ENCODE peak calls at places on chromosomes 6 and 20, in seven cellular contexts. M is heart left ventricle; Z is NCI-H345; R is lung microvascular endothelial cell; D is kidney tubule cell; Y is activated CD4-positive, CD25-positive, alpha-beta regulatory T cell treated with anti-CD3 and anti-CD28 coated beads, Interleukin-2, amount 50 U/mL, for 72 hours; E is left ventricle myocardium inferior. O is an unnamed sample.

GRCh38 chr6:158999154-158999668 is 791 bp downstream of the RSPH3 start:
- DNase-seq in M (no peak), Z (no peak), R (no peak), D (no peak), Y (no peak), E (no peak), O (no peak)

GRCh38 chr6:167825759-167826229 is 917 bp upstream of the AFDN start:
- DNase-seq in M (no peak), Z (no peak), R (peak), D (peak), Y (peak), E (peak), O (no peak)

GRCh38 chr6:87431263-87431662 is 23.5 kb downstream of the CFAP206 start:
- DNase-seq in M (no peak), Z (no peak), R (no peak), D (no peak), Y (no peak), E (no peak), O (no peak)

GRCh38 chr6:11270030-11271027 is 37.9 kb upstream of the NEDD9 start:
- DNase-seq in M (no peak), Z (peak), R (no peak), D (no peak), Y (no peak), E (no peak), O (no peak)

GRCh38 chr20:37299718-37300529 is 10.5 kb downstream of the MANBAL start:
- DNase-seq in M (no peak), Z (no peak), R (no peak), D (no peak), Y (no peak), E (no peak), O (no peak)

GRCh38 chr20:59647271-59647670 is 42.9 kb downstream of the PHACTR3 start:
- DNase-seq in M (no peak), Z (no peak), R (no peak), D (no peak), Y (no peak), E (no peak), O (no peak)

GRCh38 chr6:33620584-33621395 is at the start of gene ITPR3:
- DNase-seq in M (peak), Z (peak), R (peak), D (peak), Y (peak), E (peak), O (peak)

GRCh38 chr20:19785173-19785799 is 27.2 kb downstream of the RIN2 start:
- DNase-seq in M (no peak), Z (no peak), R (peak), D (no peak), Y (no peak), E (no peak), O (no peak)

GRCh38 chr6:33297956-33298772 is 578 bp downstream of the RGL2 start:
- DNase-seq in M (peak), Z (peak), R (peak), D (peak), Y (peak), E (no peak), O (peak)

GRCh38 chr20:23638309-23638708 is 554 bp upstream of the CST3 start:
- DNase-seq in M (no peak), Z (no peak), R (no peak), D (no peak), Y (no peak), E (no peak), O (no peak)

GRCh38 chr6:82331031-82331773 is 32.4 kb upstream of the TPBG start:
- DNase-seq in M (no peak), Z (peak), R (no peak), D (peak), Y (no peak), E (no peak), O (no peak)

GRCh38 chr6:133621751-133622150 is 267.2 kb upstream of the TCF21 start:
- DNase-seq in M (no peak), Z (no peak), R (no peak), D (no peak), Y (no peak), E (no peak), O (no peak)

GRCh38 chr6:10268111-10268510 is 146.8 kb downstream of the TFAP2A start:
- DNase-seq in M (no peak), Z (no peak), R (no peak), D (no peak), Y (no peak), E (no peak), O (no peak)

GRCh38 chr6:128275681-128276080 is 244.7 kb downstream of the PTPRK start:
- DNase-seq in M (no peak), Z (no peak), R (no peak), D (no peak), Y (no peak), E (no peak), O (no peak)

GRCh38 chr20:33850159-33850558 is 39.0 kb downstream of the CHMP4B start:
- DNase-seq in M (no peak), Z (no peak), R (no peak), D (no peak), Y (no peak), E (no peak), O (no peak)

GRCh38 chr6:96816182-96816888 is 20.9 kb downstream of the GPR63 start:
- DNase-seq in M (no peak), Z (no peak), R (no peak), D (no peak), Y (no peak), E (no peak), O (no peak)

GRCh38 chr6:125747589-125748533 is 1.6 kb upstream of the HEY2 start:
- DNase-seq in M (peak), Z (peak), R (peak), D (peak), Y (peak), E (peak), O (no peak)

GRCh38 chr6:37279366-37280134 is 21.6 kb upstream of the TMEM217 start:
- DNase-seq in M (no peak), Z (no peak), R (peak), D (no peak), Y (no peak), E (no peak), O (no peak)

GRCh38 chr6:144349690-144350132 is 64.6 kb downstream of the UTRN start:
- DNase-seq in M (peak), Z (no peak), R (peak), D (peak), Y (no peak), E (no peak), O (peak)

GRCh38 chr20:51236396-51236795 is 213.5 kb upstream of the KCNG1 start:
- DNase-seq in M (no peak), Z (no peak), R (no peak), D (no peak), Y (no peak), E (no peak), O (no peak)

GRCh38 chr20:24166127-24166389 is 177.5 kb upstream of the GGTLC1 start:
- DNase-seq in M (no peak), Z (no peak), R (no peak), D (no peak), Y (no peak), E (no peak), O (no peak)

GRCh38 chr20:58145506-58146080 is 82.9 kb downstream of the ANKRD60 start:
- DNase-seq in M (no peak), Z (no peak), R (no peak), D (no peak), Y (no peak), E (no peak), O (no peak)

GRCh38 chr6:41846666-41847237 is 48.4 kb downstream of the USP49 start:
- DNase-seq in M (peak), Z (peak), R (peak), D (peak), Y (peak), E (no peak), O (peak)

GRCh38 chr6:79599725-79600259 is 31.3 kb upstream of the SH3BGRL2 start:
- DNase-seq in M (no peak), Z (no peak), R (no peak), D (no peak), Y (no peak), E (no peak), O (no peak)

O was measured in Jurkat, Clone E6-1.